ENCODE peak calls at places on chromosomes 6 and 20, in four cellular contexts. F is HepG2, W is GM12878, O is K562. H is an unnamed sample.

GRCh38 chr6:36839819-36840379 is 655 bp upstream of the CPNE5 start:
- DNase-seq in F (no peak), W (no peak), O (peak), H (peak)

GRCh38 chr6:123941855-123942254 is 138.2 kb downstream of the NKAIN2 start:
- DNase-seq in F (no peak), W (no peak), O (no peak), H (no peak)

GRCh38 chr6:10610289-10610688 is 84.1 kb downstream of the C6orf52 start:
- DNase-seq in F (no peak), W (no peak), O (no peak), H (no peak)

GRCh38 chr6:68572525-68572924 is 62.6 kb upstream of the ADGRB3 start:
- DNase-seq in F (peak), W (peak), O (peak), H (no peak)

GRCh38 chr6:97630592-97630991 is 347.6 kb upstream of the MMS22L start:
- DNase-seq in F (no peak), W (no peak), O (no peak), H (no peak)

GRCh38 chr6:56065408-56065807 is 182.0 kb downstream of the COL21A1 start:
- DNase-seq in F (no peak), W (no peak), O (no peak), H (no peak)

GRCh38 chr6:14079433-14079832 is 38.1 kb upstream of the CD83 start:
- DNase-seq in F (no peak), W (no peak), O (no peak), H (no peak)

GRCh38 chr6:149231786-149232185 is 85.7 kb upstream of the TAB2 start:
- DNase-seq in F (no peak), W (no peak), O (no peak), H (no peak)

GRCh38 chr6:52514514-52514913 is 62.3 kb downstream of the TRAM2 start:
- DNase-seq in F (no peak), W (no peak), O (peak), H (peak)

GRCh38 chr6:147660334-147661311 is 152.1 kb downstream of the SAMD5 start:
- DNase-seq in F (peak), W (no peak), O (peak), H (no peak)

GRCh38 chr20:16434087-16434664 is 139.1 kb downstream of the KIF16B start:
- DNase-seq in F (peak), W (peak), O (peak), H (peak)

GRCh38 chr6:129269891-129270290 is 387.0 kb downstream of the LAMA2 start:
- DNase-seq in F (no peak), W (no peak), O (no peak), H (no peak)

GRCh38 chr6:113875470-113875869 is 18.3 kb downstream of the MARCKS start:
- DNase-seq in F (no peak), W (no peak), O (no peak), H (no peak)

GRCh38 chr6:123203928-123204327 is 207.9 kb downstream of the CLVS2 start:
- DNase-seq in F (no peak), W (no peak), O (no peak), H (no peak)

GRCh38 chr6:43765776-43766175 is 4.2 kb upstream of the VEGFA start:
- DNase-seq in F (no peak), W (no peak), O (no peak), H (no peak)

GRCh38 chr6:142482973-142483372 is 181.2 kb downstream of the ADGRG6 start:
- DNase-seq in F (no peak), W (no peak), O (no peak), H (no peak)

DNA sequence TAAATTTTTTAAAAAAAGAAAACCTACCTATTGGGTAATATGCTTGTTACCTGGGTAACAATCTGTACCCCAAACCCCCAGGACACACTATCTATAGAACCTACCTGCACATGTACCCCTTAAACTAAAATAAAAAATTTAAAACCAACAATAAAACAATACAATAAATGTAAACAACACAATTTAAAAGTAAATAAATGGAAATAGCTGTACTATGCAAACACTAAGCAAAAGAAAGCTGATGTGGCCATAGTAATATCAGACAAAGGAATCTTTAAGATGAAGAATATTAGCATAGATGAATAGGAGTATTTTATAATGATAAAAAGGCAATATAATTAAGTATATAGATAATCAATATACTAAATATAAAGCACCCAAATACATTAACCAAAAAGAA is 50.3 kb downstream of the ROS1 start:
- DNase-seq in F (no peak), W (no peak), O (no peak), H (no peak)
- H3K4me2 ChIP-seq in F (no peak), W (no peak), O (no peak), H (no peak)

GRCh38 chr20:53355790-53356189 is 237.8 kb downstream of the ZNF217 start:
- DNase-seq in F (no peak), W (no peak), O (no peak), H (no peak)
- TF ChIP-seq JUNB in F (no peak), W (no peak), O (no peak), H (no peak)

GRCh38 chr6:6771964-6772363 is 183.4 kb downstream of the LY86 start:
- DNase-seq in F (no peak), W (no peak), O (no peak), H (no peak)

GRCh38 chr6:6771224-6771915 is 182.8 kb downstream of the LY86 start:
- DNase-seq in F (no peak), W (no peak), O (no peak), H (no peak)

GRCh38 chr6:6772751-6773150 is 184.2 kb downstream of the LY86 start:
- DNase-seq in F (no peak), W (no peak), O (no peak), H (no peak)

GRCh38 chr6:6780231-6780630 is 191.7 kb downstream of the LY86 start:
- DNase-seq in F (no peak), W (no peak), O (no peak), H (no peak)

DNA sequence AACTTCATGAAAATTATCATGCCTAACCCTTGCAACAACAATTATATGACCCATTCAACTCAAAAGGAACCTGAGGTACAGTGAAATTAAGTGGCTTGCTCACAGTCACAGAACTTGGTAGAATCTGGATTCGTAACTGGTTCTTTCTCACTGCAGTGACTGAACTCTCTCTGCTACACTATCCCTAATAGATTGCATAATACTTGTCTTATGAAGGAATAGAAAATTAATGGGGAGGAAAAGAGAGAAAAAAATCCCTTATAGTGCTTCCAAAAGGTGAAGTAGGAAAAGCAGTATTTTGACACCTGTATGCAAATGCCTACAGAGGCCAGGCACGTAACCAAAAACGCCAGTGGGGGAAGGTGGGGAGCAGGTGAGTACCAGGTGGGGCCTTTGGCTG is 186.6 kb downstream of the LY86 start:
- DNase-seq in F (no peak), W (no peak), O (no peak), H (no peak)
- TF ChIP-seq ESRRA in F (no peak), W (no peak), O (no peak), H (no peak)

GRCh38 chr20:4084096-4084495 is 68.7 kb upstream of the RNF24 start:
- DNase-seq in F (no peak), W (no peak), O (no peak), H (no peak)
- H3K4me2 ChIP-seq in F (no peak), W (no peak), O (peak), H (no peak)

GRCh38 chr6:53794720-53795253 is at the start of gene LRRC1:
- DNase-seq in F (peak), W (peak), O (no peak), H (peak)

GRCh38 chr6:53792016-53792415 is 2.8 kb upstream of the LRRC1 start:
- DNase-seq in F (no peak), W (no peak), O (no peak), H (no peak)

GRCh38 chr6:53792973-53793317 is 1.9 kb upstream of the LRRC1 start:
- DNase-seq in F (no peak), W (no peak), O (no peak), H (no peak)

GRCh38 chr6:53794073-53794719 is 609 bp upstream of the LRRC1 start:
- DNase-seq in F (peak), W (peak), O (no peak), H (peak)

GRCh38 chr6:53793318-53793975 is 1.4 kb upstream of the LRRC1 start:
- DNase-seq in F (peak), W (no peak), O (no peak), H (peak)
- TF ChIP-seq JUNB in F (no peak), W (no peak), O (no peak), H (no peak)

GRCh38 chr6:57104350-57104749 is 14.4 kb downstream of the ZNF451 start:
- DNase-seq in F (no peak), W (no peak), O (no peak), H (no peak)

GRCh38 chr6:57097596-57097995 is 7.6 kb downstream of the ZNF451 start:
- DNase-seq in F (no peak), W (no peak), O (no peak), H (no peak)

GRCh38 chr6:57106990-57107389 is 17.0 kb downstream of the ZNF451 start:
- DNase-seq in F (peak), W (no peak), O (no peak), H (no peak)

GRCh38 chr6:57108691-57109090 is 18.7 kb downstream of the ZNF451 start:
- DNase-seq in F (no peak), W (peak), O (no peak), H (no peak)

DNA sequence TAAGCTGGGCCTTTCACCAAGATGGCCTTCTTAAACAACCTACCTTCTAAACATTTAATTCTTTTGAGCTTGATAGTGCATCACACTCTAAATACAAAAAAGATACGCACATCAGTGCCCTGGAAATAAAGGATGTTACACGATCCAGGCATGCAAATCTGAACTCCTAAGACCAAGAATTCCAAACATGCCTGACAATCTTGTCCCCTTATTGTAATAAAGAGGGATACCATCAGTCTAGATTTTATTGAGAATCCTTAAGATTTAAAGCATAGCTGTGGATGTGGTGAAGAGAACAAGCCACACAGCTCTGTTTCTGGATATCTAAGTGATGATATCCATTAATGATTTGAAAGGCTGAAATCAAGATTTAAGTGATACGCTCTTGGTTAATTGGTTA is 13.0 kb downstream of the ZNF451 start:
- DNase-seq in F (no peak), W (no peak), O (no peak), H (no peak)
- TF ChIP-seq ESRRA in F (no peak), W (no peak), O (no peak), H (no peak)

DNA sequence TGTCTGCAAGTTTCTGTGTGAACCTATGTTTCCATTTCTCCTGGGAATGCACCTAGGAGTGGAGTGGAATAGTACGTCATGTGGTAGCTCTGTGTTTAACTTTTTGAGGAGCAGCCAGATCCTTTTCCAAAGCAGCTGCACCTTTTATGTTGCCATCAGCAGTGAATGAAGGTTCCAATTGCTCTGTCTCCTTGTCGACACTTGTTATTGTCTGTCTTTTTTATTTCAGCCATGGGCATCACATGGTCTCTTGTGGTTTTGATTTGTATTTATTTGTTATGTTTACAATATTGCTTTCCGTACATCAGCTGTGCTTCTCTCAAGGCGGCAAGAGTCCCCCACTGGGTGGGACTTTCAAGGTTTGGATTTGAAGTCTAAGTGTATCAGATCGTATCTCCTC is 33.9 kb upstream of the STX16 start:
- DNase-seq in F (no peak), W (no peak), O (no peak), H (no peak)
- H3K4me2 ChIP-seq in F (no peak), W (no peak), O (no peak), H (no peak)

DNA sequence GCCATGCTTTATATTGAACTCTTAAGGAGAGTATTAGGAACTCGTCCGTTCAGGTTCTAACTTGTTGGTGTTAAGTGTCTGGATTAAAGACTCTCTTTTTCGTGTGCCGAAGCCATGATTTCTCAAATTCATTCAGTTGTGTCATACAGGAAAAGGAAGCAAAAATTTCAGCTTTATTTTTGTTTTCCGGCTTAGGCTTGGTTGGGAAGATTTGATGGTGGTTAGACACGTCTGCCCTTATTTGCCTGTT is 885 bp downstream of the DNAJC5 start:
- DNase-seq in F (no peak), W (no peak), O (no peak), H (no peak)
- TF ChIP-seq JUNB in F (no peak), W (no peak), O (no peak), H (no peak)